ENCODE peak calls at places on chromosomes 11 and 22, in nine cellular contexts. P is fibroblast of pulmonary artery, B is pancreas, Z is OCI-LY7, T is heart left ventricle, U is fibroblast of the aortic adventitia, O is lung, Y is A549, X is body of pancreas. D is an unnamed sample.

GRCh38 chr11:113274708-113275582 is 39.4 kb upstream of the TTC12 start:
- DNase-seq in T (no peak), U (no peak), Z (no peak), X (no peak), P (peak; percentile 9), B (no peak), Y (peak; percentile 3), O (no peak), D (no peak)

GRCh38 chr11:73429121-73429740 is 53.0 kb downstream of the RELT start:
- DNase-seq in Y (no peak), P (peak; percentile 59), U (peak; percentile 68), O (no peak), Z (no peak), T (no peak), X (no peak), B (no peak), D (no peak)

GRCh38 chr11:35364101-35364780 is 55.1 kb downstream of the SLC1A2 start:
- DNase-seq in X (peak; percentile 73), T (peak; percentile 62), Y (peak; percentile 46), P (peak; percentile 91), U (peak; percentile 95), Z (no peak), O (peak; percentile 74), B (no peak), D (no peak)

GRCh38 chr11:33646629-33647028 is 54.0 kb downstream of the C11orf91 start:
- DNase-seq in T (no peak), U (no peak), P (no peak), X (no peak), Y (no peak), O (no peak), B (no peak), Z (no peak), D (no peak)

GRCh38 chr11:93089474-93090102 is 108.2 kb downstream of the SLC36A4 start:
- DNase-seq in P (peak; percentile 53), Z (peak; percentile 15), Y (peak; percentile 1), O (no peak), X (peak; percentile 28), T (peak; percentile 24), U (peak; percentile 54), B (no peak), D (no peak)

GRCh38 chr11:125464671-125465070 is 31.4 kb downstream of the FEZ1 start:
- DNase-seq in U (no peak), T (no peak), O (no peak), X (no peak), P (no peak), Z (no peak), Y (no peak), B (no peak), D (no peak)

GRCh38 chr11:17129003-17129402 is 51.5 kb upstream of the RPS13 start:
- DNase-seq in P (peak; percentile 18), T (no peak), Y (no peak), X (no peak), B (no peak), O (no peak), Z (no peak), U (no peak), D (no peak)

GRCh38 chr11:118175031-118175531 is 1.4 kb downstream of the SCN2B start:
- DNase-seq in X (no peak), T (no peak), Y (no peak), U (peak; percentile 20), O (no peak), P (peak; percentile 7), Z (no peak), B (no peak), D (no peak)

GRCh38 chr22:49044776-49045175 is 782.9 kb downstream of the BRD1 start:
- DNase-seq in U (no peak), O (no peak), B (no peak), T (no peak), Z (no peak), Y (no peak), X (no peak), P (no peak), D (no peak)

GRCh38 chr11:96050435-96051182 is 126.7 kb upstream of the MTMR2 start:
- DNase-seq in P (peak; percentile 89), U (peak; percentile 83), Y (no peak), X (no peak), B (no peak), T (no peak), Z (no peak), O (no peak), D (no peak)

GRCh38 chr11:27615833-27616232 is 84.4 kb downstream of the BDNF start:
- DNase-seq in U (no peak), O (no peak), P (no peak), B (no peak), T (no peak), Z (no peak), Y (no peak), X (no peak), D (no peak)

GRCh38 chr22:23216331-23217170 is 36.2 kb downstream of the BCR start:
- DNase-seq in Z (peak; percentile 47), X (no peak), P (no peak), B (peak; percentile 33), U (no peak), Y (no peak), O (no peak), T (no peak), D (no peak)

GRCh38 chr22:39920134-39920743 is 19.4 kb downstream of the GRAP2 start:
- DNase-seq in P (no peak), B (no peak), Y (no peak), O (no peak), X (no peak), Z (no peak), T (no peak), U (no peak), D (no peak)

GRCh38 chr22:20203142-20204099 is 52.6 kb upstream of the CCDC188 start:
- DNase-seq in B (no peak), X (peak; percentile 63), U (peak; percentile 6), O (peak; percentile 43), T (no peak), Y (no peak), Z (no peak), P (no peak), D (no peak)

GRCh38 chr22:17860220-17860965 is 86.1 kb upstream of the BID start:
- DNase-seq in T (no peak), X (no peak), B (no peak), O (no peak), U (no peak), Z (no peak), P (no peak), Y (no peak), D (no peak)

GRCh38 chr22:21736084-21736642 is 569 bp upstream of the YPEL1 start:
- DNase-seq in P (no peak), B (no peak), U (no peak), O (no peak), T (no peak), Y (no peak), X (no peak), Z (no peak), D (no peak)

GRCh38 chr11:72783144-72783910 is 10.5 kb downstream of the STARD10 start:
- DNase-seq in U (no peak), Z (no peak), X (no peak), O (no peak), P (no peak), Y (no peak), B (no peak), T (no peak), D (no peak)

GRCh38 chr11:83540112-83540675 is 254.0 kb upstream of the CCDC90B start:
- DNase-seq in O (no peak), X (no peak), U (no peak), Z (no peak), B (no peak), P (no peak), T (no peak), Y (no peak), D (no peak)

GRCh38 chr11:60183595-60184201 is 815 bp upstream of the MS4A6A start:
- DNase-seq in T (peak; percentile 46), Y (no peak), U (no peak), X (no peak), B (no peak), Z (no peak), O (no peak), P (no peak), D (no peak)

GRCh38 chr11:109425554-109425953 is 3.6 kb downstream of the C11orf87 start:
- DNase-seq in X (no peak), Z (no peak), U (no peak), O (no peak), T (no peak), P (no peak), B (no peak), Y (no peak), D (no peak)
- TF ChIP-seq CTCF in X (no peak), Z (no peak), U (peak; percentile 18), O (no peak), T (no peak), P (peak; percentile 6), B (no peak), Y (no peak), D (no peak)

GRCh38 chr11:126991596-126991995 is 9.0 kb downstream of the KIRREL3 start:
- DNase-seq in U (peak; percentile 55), Z (no peak), O (no peak), Y (no peak), P (peak; percentile 17), B (no peak), T (no peak), X (no peak), D (no peak)

GRCh38 chr11:126992065-126992803 is 8.3 kb downstream of the KIRREL3 start:
- DNase-seq in U (peak; percentile 90), Z (no peak), B (no peak), X (no peak), T (no peak), P (peak; percentile 87), O (no peak), Y (peak; percentile 71), D (no peak)

GRCh38 chr11:126988655-126989054 is 11.9 kb downstream of the KIRREL3 start:
- DNase-seq in X (no peak), P (no peak), O (no peak), B (no peak), Y (no peak), T (no peak), Z (no peak), U (no peak), D (no peak)

GRCh38 chr11:126990716-126991480 is 9.7 kb downstream of the KIRREL3 start:
- DNase-seq in Z (no peak), P (peak; percentile 6), T (no peak), U (peak; percentile 27), B (no peak), O (no peak), X (no peak), Y (no peak), D (no peak)

GRCh38 chr11:126989942-126990715 is 10.4 kb downstream of the KIRREL3 start:
- DNase-seq in P (peak; percentile 68), O (peak; percentile 62), Z (peak; percentile 57), T (peak; percentile 74), B (peak; percentile 90), Y (peak; percentile 70), X (peak; percentile 79), U (peak; percentile 64), D (peak; percentile 79)
- TF ChIP-seq CTCF in P (peak; percentile 95), O (peak; percentile 79), Z (peak; percentile 84), T (peak; percentile 87), B (peak; percentile 95), Y (peak; percentile 71), X (peak; percentile 89), U (peak; percentile 98), D (peak; percentile 95)

GRCh38 chr22:50244420-50245213 is at the start of gene TUBGCP6:
- DNase-seq in Z (peak; percentile 94), O (peak; percentile 93), Y (peak; percentile 78), X (peak; percentile 97), B (peak; percentile 98), P (peak; percentile 92), U (peak; percentile 87), T (peak; percentile 98), D (peak; percentile 95)
- TF ChIP-seq CTCF in Z (peak; percentile 37), O (no peak), Y (no peak), X (peak; percentile 57), B (no peak), P (peak; percentile 15), U (peak; percentile 35), T (peak; percentile 24), D (no peak)

GRCh38 chr11:10567466-10567865 is 999 bp downstream of the LYVE1 start:
- DNase-seq in U (no peak), P (no peak), B (no peak), X (no peak), Y (no peak), Z (no peak), T (no peak), O (no peak), D (no peak)
- TF ChIP-seq CTCF in U (no peak), P (no peak), B (no peak), X (no peak), Y (no peak), Z (no peak), T (no peak), O (no peak), D (no peak)

D was measured in GM20000.